ENCODE peak calls at places on chromosomes 13 and 19, in six cellular contexts. I, D, J, F, Q and O are unnamed samples.

GRCh38 chr13:110137677-110138008 is 169.3 kb downstream of the COL4A1 start:
- DNase-seq in I (peak), D (peak), J (no peak), F (no peak), Q (no peak), O (no peak)

GRCh38 chr19:42156571-42156970 is 24.3 kb upstream of the POU2F2 start:
- DNase-seq in I (no peak), D (no peak), J (no peak), F (no peak), Q (no peak), O (no peak)

GRCh38 chr13:103351035-103351828 is 285.0 kb upstream of the SLC10A2 start:
- DNase-seq in I (no peak), D (peak), J (no peak), F (peak), Q (no peak), O (no peak)

GRCh38 chr19:17779281-17779930 is 15.5 kb upstream of the B3GNT3 start:
- DNase-seq in I (peak), D (peak), J (peak), F (peak), Q (no peak), O (no peak)

GRCh38 chr19:15328312-15328711 is 4.0 kb downstream of the BRD4 start:
- DNase-seq in I (no peak), D (peak), J (no peak), F (no peak), Q (no peak), O (no peak)

GRCh38 chr19:49912965-49913685 is 15.9 kb upstream of the ATF5 start:
- DNase-seq in I (no peak), D (no peak), J (peak), F (peak), Q (no peak), O (no peak)

GRCh38 chr13:95411641-95412040 is 110.4 kb upstream of the ABCC4 start:
- DNase-seq in I (no peak), D (peak), J (no peak), F (no peak), Q (no peak), O (no peak)

GRCh38 chr19:11142528-11143171 is 12.9 kb downstream of the SPC24 start:
- DNase-seq in I (peak), D (peak), J (no peak), F (peak), Q (peak), O (peak)